ENCODE peak calls at places on chromosomes 11 and 22, in four cellular contexts. P, A, F and B are unnamed samples.

GRCh38 chr11:65414776-65415498 is 7.7 kb upstream of the NEAT1 start:
- DNase-seq in P (peak; percentile 18), A (peak; percentile 20), F (no peak), B (no peak)

GRCh38 chr11:34162507-34162848 is 57.0 kb downstream of the NAT10 start:
- DNase-seq in P (no peak), A (no peak), F (no peak), B (no peak)

GRCh38 chr11:27423125-27423524 is 49.5 kb downstream of the LGR4 start:
- DNase-seq in P (peak; percentile 58), A (peak; percentile 32), F (no peak), B (peak; percentile 47)

GRCh38 chr22:27993774-27994350 is 74.8 kb upstream of the PITPNB start:
- DNase-seq in P (peak; percentile 9), A (peak; percentile 8), F (no peak), B (no peak)

GRCh38 chr11:69119170-69119569 is 36.6 kb upstream of the SMIM38 start:
- DNase-seq in P (no peak), A (no peak), F (no peak), B (no peak)

GRCh38 chr22:17882162-17882561 is 107.9 kb upstream of the BID start:
- DNase-seq in P (no peak), A (no peak), F (no peak), B (no peak)

GRCh38 chr11:22666700-22667439 is 459 bp downstream of the GAS2 start:
- DNase-seq in P (no peak), A (peak; percentile 44), F (no peak), B (no peak)

GRCh38 chr11:13434247-13435205 is 28.5 kb downstream of the BTBD10 start:
- DNase-seq in P (no peak), A (no peak), F (no peak), B (peak; percentile 78)

GRCh38 chr11:1339066-1339675 is 29.7 kb upstream of the TOLLIP start:
- DNase-seq in P (no peak), A (no peak), F (no peak), B (no peak)

GRCh38 chr22:33654173-33654890 is 265.9 kb downstream of the LARGE1 start:
- DNase-seq in P (no peak), A (no peak), F (no peak), B (no peak)

GRCh38 chr11:60251485-60252207 is 8.7 kb upstream of the MS4A4E start:
- DNase-seq in P (no peak), A (no peak), F (no peak), B (no peak)

GRCh38 chr11:70788247-70789022 is 390.1 kb downstream of the CTTN start:
- DNase-seq in P (no peak), A (no peak), F (peak; percentile 76), B (peak; percentile 73)

GRCh38 chr22:36540867-36541642 is 12.1 kb upstream of the EIF3D start:
- DNase-seq in P (no peak), A (no peak), F (peak; percentile 22), B (peak; percentile 72)

GRCh38 chr11:127420139-127420538 is 419.6 kb upstream of the KIRREL3 start:
- DNase-seq in P (no peak), A (no peak), F (no peak), B (no peak)
- TF ChIP-seq CTCF in P (no peak), A (no peak), F (no peak), B (no peak)

DNA sequence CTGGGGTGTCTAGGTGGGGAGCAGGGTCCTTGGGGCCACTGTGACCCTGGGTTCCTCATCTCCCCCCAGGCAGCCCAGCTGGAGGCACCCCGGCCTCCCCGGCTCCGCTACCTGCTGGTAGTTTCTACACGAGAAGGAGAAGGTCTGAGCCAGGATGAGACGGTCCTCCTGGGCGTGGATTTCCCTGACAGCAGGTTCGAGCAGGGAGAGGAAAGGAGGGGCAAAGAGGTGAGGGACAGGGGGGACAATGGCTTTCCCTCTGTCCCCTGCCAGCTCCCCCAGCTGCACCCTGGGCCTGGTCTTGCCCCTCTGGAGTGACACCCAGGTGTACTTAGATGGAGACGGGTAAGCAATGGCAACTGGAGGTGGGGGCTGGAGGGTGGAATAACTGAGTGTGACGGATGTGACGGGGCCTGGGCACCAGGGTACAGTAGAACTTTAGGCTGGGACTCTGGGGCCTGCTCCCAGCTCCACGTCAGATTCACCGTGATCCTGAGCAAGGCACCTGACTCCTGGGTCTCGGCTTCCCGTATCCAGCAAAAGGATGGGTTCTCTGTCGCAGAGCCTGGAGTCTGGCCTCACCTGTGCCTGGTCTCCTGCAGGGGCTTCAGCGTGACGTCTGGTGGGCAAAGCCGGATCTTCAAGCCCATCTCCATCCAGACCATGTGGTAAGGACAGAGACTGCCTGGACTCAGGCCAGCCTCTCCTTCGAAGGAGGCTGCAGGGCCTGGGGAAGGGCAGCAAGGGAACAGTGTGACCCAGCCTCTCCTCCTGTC is 3.6 kb downstream of the SSH3 start:
- DNase-seq in P (no peak), A (peak; percentile 24), F (no peak), B (no peak)
- TF ChIP-seq CTCF in P (no peak), A (no peak), F (no peak), B (no peak)

DNA sequence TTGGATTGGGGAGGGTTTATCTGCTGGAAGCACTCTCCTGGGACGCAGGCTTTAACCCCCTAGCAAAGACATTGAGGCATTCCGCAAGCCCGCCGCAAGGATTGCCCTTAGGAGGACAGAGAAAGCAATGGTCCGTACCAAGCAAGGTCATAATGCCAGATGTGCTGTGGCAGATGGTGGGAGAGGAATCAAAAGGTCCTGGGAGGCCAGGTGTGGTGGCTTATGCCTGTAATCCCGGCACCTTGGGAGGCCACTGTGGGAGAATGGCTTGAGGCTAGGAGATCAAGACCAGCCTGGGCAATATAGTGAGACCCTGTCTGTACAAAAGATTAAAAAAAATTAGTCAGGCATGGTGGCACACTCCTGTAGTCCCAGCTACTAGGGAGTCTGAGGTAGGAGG is 12.4 kb upstream of the PRAME start:
- DNase-seq in P (no peak), A (no peak), F (no peak), B (no peak)
- TF ChIP-seq CTCF in P (no peak), A (no peak), F (no peak), B (no peak)

GRCh38 chr22:47548953-47549740 is 786.7 kb downstream of the TBC1D22A start:
- DNase-seq in P (no peak), A (no peak), F (no peak), B (no peak)
- TF ChIP-seq CTCF in P (no peak), A (no peak), F (no peak), B (no peak)

DNA sequence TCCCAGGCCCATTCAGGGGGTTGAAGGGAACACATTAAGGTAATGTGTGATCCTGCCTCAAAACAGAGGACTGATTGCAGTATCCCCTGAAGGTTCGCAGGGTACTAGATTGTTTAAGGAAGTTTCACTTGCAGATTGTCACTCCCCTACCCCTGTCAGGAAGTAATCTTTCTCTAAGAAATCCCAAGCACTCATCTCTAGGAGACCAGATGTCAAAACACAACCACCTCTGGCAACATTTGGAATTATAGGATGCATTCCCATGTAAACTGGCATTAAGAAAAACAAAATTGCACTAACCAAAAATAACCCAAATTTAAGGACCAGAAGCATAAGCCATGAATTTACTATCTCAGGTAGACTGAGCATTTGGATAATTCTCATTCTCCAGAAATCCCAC is 1.6 kb downstream of the MRPL17 start:
- DNase-seq in P (no peak), A (no peak), F (no peak), B (no peak)
- TF ChIP-seq CTCF in P (no peak), A (no peak), F (no peak), B (no peak)

DNA sequence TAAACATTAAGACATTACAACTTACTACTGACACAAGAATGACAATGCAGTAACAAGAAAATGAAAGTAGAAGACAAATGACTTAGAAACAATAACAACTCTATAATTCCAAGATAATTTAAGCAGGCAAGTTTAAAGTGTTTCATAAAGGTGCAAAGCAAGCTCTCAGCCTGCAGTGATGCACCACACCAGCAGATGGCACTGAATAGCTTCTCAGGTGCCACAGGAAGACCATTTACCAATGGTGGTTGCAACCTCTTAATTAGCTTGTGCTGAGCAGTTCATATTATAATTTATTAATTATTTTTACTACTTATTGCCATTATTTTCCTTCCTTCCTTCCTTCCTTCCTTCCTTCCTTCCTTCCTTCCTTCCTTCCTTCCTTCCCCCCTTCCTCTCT is 60.6 kb downstream of the NXPE2 start:
- DNase-seq in P (no peak), A (no peak), F (peak; percentile 26), B (peak; percentile 26)
- TF ChIP-seq CTCF in P (no peak), A (no peak), F (peak; percentile 89), B (peak; percentile 82)

GRCh38 chr11:135074397-135074998 is 662.5 kb upstream of the B3GAT1 start:
- DNase-seq in P (no peak), A (no peak), F (no peak), B (no peak)
- TF ChIP-seq CTCF in P (no peak), A (no peak), F (peak; percentile 42), B (no peak)

GRCh38 chr11:67482736-67483497 is at the start of gene AIP:
- DNase-seq in P (peak; percentile 97), A (peak; percentile 97), F (peak; percentile 96), B (peak; percentile 83)
- TF ChIP-seq CTCF in P (peak; percentile 43), A (peak; percentile 10), F (peak; percentile 11), B (no peak)